ENCODE peak calls at places on chromosomes 16 and 17, in nine cellular contexts. A is substantia nigra; I is GM06990; O is RCC 7860; T is AG09319; S is CD4-positive, alpha-beta T cell; G is bronchial epithelial cell; U is midbrain; X is EH. Y is an unnamed sample.
A peak's percentile ranks its signal among the peaks of the same experiment; 100 is the strongest.

GRCh38 chr16:55949518-55949917 is 74.3 kb upstream of the CES5A start:
- DNase-seq in X (peak; percentile 74), O (no peak), A (no peak), T (no peak), S (no peak), G (peak; percentile 62), I (no peak), U (no peak), Y (no peak)

GRCh38 chr16:69741519-69741918 is 13.2 kb downstream of the NOB1 start:
- DNase-seq in U (no peak), I (no peak), G (peak; percentile 49), X (peak; percentile 48), T (no peak), A (no peak), O (peak; percentile 40), S (no peak), Y (no peak)

GRCh38 chr16:68367034-68367433 is 56.2 kb downstream of the PRMT7 start:
- DNase-seq in O (no peak), S (peak; percentile 36), G (peak; percentile 13), A (no peak), X (peak; percentile 46), I (no peak), U (no peak), T (peak; percentile 3), Y (no peak)

GRCh38 chr17:47846741-47847340 is 4.1 kb downstream of the SP6 start:
- DNase-seq in S (no peak), A (no peak), X (no peak), U (no peak), T (no peak), I (no peak), O (no peak), G (no peak), Y (no peak)

GRCh38 chr17:7992516-7992915 is 9.9 kb upstream of the GUCY2D start:
- DNase-seq in A (no peak), T (no peak), O (peak; percentile 73), U (no peak), X (peak; percentile 68), G (peak; percentile 99), S (no peak), I (no peak), Y (peak; percentile 95)

GRCh38 chr16:67719778-67720144 is 645 bp upstream of the GFOD2 start:
- DNase-seq in A (peak; percentile 28), U (peak; percentile 57), I (no peak), S (no peak), G (peak; percentile 41), O (peak; percentile 27), T (no peak), X (peak; percentile 81), Y (no peak)

GRCh38 chr16:58028168-58028455 is 2.6 kb downstream of the MMP15 start:
- DNase-seq in G (no peak), O (no peak), T (no peak), S (no peak), A (no peak), I (no peak), U (no peak), X (no peak), Y (no peak)

GRCh38 chr16:58843675-58844074 is 109.6 kb upstream of the GOT2 start:
- DNase-seq in O (peak; percentile 17), U (peak; percentile 21), I (no peak), X (peak; percentile 49), S (no peak), T (peak; percentile 8), A (no peak), G (peak; percentile 4), Y (no peak)

GRCh38 chr17:77273397-77274136 is 132.8 kb downstream of the SEC14L1 start:
- DNase-seq in S (no peak), O (peak; percentile 58), X (no peak), G (no peak), A (no peak), T (no peak), U (no peak), I (no peak), Y (no peak)

GRCh38 chr16:54655171-54655590 is 275.5 kb upstream of the IRX5 start:
- DNase-seq in A (no peak), G (peak; percentile 15), U (no peak), X (no peak), I (no peak), S (no peak), O (no peak), T (no peak), Y (no peak)

GRCh38 chr17:1744551-1745512 is 2.2 kb downstream of the SERPINF2 start:
- DNase-seq in X (no peak), S (no peak), A (no peak), T (no peak), G (no peak), I (no peak), O (no peak), U (no peak), Y (no peak)

GRCh38 chr17:65198653-65199382 is 61.6 kb downstream of the RGS9 start:
- DNase-seq in I (peak; percentile 26), U (peak; percentile 47), O (peak; percentile 57), G (peak; percentile 67), X (peak; percentile 71), A (no peak), T (peak; percentile 31), S (no peak), Y (no peak)

GRCh38 chr17:46853896-46854444 is 2.6 kb downstream of the WNT9B start:
- DNase-seq in I (no peak), U (no peak), S (no peak), X (peak; percentile 57), O (no peak), G (peak; percentile 53), T (no peak), A (no peak), Y (no peak)

GRCh38 chr17:28574536-28574935 is 2.2 kb downstream of the ALDOC start:
- DNase-seq in G (no peak), S (no peak), X (no peak), A (no peak), T (no peak), O (no peak), I (no peak), U (no peak), Y (no peak)

GRCh38 chr16:49930841-49931240 is 74.9 kb upstream of the ZNF423 start:
- DNase-seq in T (no peak), S (no peak), A (no peak), O (no peak), G (no peak), X (no peak), U (no peak), I (no peak), Y (no peak)

GRCh38 chr16:55189975-55190636 is 133.9 kb upstream of the IRX6 start:
- DNase-seq in X (no peak), G (no peak), I (no peak), T (no peak), A (no peak), S (no peak), U (no peak), O (no peak), Y (no peak)

GRCh38 chr17:76343106-76343505 is 10.6 kb downstream of the PRPSAP1 start:
- DNase-seq in I (no peak), A (no peak), O (no peak), X (no peak), U (no peak), T (no peak), S (no peak), G (no peak), Y (no peak)

GRCh38 chr17:80920406-80920805 is 71.2 kb upstream of the CHMP6 start:
- DNase-seq in X (no peak), S (no peak), G (no peak), O (no peak), I (no peak), U (no peak), T (no peak), A (no peak), Y (no peak)

GRCh38 chr17:78859051-78859450 is 18.4 kb upstream of the USP36 start:
- DNase-seq in T (no peak), I (no peak), X (no peak), S (no peak), A (no peak), U (no peak), O (no peak), G (no peak), Y (no peak)

GRCh38 chr16:67169642-67170167 is 633 bp upstream of the NOL3 start:
- DNase-seq in G (no peak), A (peak; percentile 30), O (no peak), X (peak; percentile 34), T (no peak), S (no peak), I (no peak), U (peak; percentile 17), Y (no peak)

GRCh38 chr17:63420868-63421680 is 25.0 kb downstream of the CYB561 start:
- DNase-seq in S (no peak), U (no peak), G (no peak), I (no peak), O (no peak), X (no peak), T (no peak), A (no peak), Y (no peak)

GRCh38 chr17:42163113-42163512 is 8.3 kb upstream of the RAB5C start:
- DNase-seq in I (no peak), G (no peak), A (no peak), S (no peak), X (no peak), O (no peak), U (no peak), T (no peak), Y (no peak)

GRCh38 chr17:42603318-42603717 is 5.9 kb downstream of the RETREG3 start:
- DNase-seq in S (no peak), X (no peak), A (no peak), U (no peak), T (no peak), G (no peak), O (no peak), I (no peak), Y (no peak)